ENCODE peak calls at places on chromosomes 16 and 17, in seven cellular contexts. X is PC-3, W is heart left ventricle, A is breast epithelium, T is A549, U is esophagus squamous epithelium, L is stomach. H is an unnamed sample.
A peak's percentile ranks its signal among the peaks of the same experiment; 100 is the strongest.

GRCh38 chr17:7988750-7989178 is 13.7 kb upstream of the GUCY2D start:
- DNase-seq in T (peak; percentile 89), A (no peak), U (no peak), X (peak; percentile 92), L (no peak), W (no peak), H (peak; percentile 75)

GRCh38 chr16:31529398-31530312 is 2.0 kb downstream of the AHSP start:
- DNase-seq in A (no peak), L (no peak), W (no peak), X (no peak), T (no peak), U (no peak), H (no peak)

GRCh38 chr17:49717371-49717841 is 9.6 kb upstream of the SLC35B1 start:
- DNase-seq in X (no peak), W (peak; percentile 47), U (no peak), L (peak; percentile 46), A (peak; percentile 59), T (no peak), H (no peak)

GRCh38 chr17:74842599-74843351 is 16.9 kb downstream of the GRIN2C start:
- DNase-seq in T (peak; percentile 82), X (peak; percentile 82), A (no peak), W (peak; percentile 78), L (peak; percentile 75), U (no peak), H (no peak)

GRCh38 chr17:82787081-82787848 is 35.4 kb downstream of the TBCD start:
- DNase-seq in U (no peak), L (no peak), X (no peak), W (peak; percentile 46), T (no peak), A (no peak), H (peak; percentile 97)

GRCh38 chr17:45361451-45361850 is 44.6 kb upstream of the MAP3K14 start:
- DNase-seq in W (no peak), A (peak; percentile 15), U (no peak), X (no peak), L (no peak), T (no peak), H (no peak)

GRCh38 chr17:58010067-58010799 is 3.2 kb upstream of the SRSF1 start:
- DNase-seq in W (no peak), X (no peak), A (no peak), U (no peak), T (no peak), L (no peak), H (no peak)

GRCh38 chr17:72118588-72119279 is 2.1 kb upstream of the SOX9 start:
- DNase-seq in U (no peak), T (peak; percentile 84), A (peak; percentile 74), X (peak; percentile 88), L (peak; percentile 75), W (peak; percentile 65), H (peak; percentile 84)

GRCh38 chr16:72963508-72963907 is 84.4 kb downstream of the ZFHX3 start:
- DNase-seq in W (no peak), T (no peak), X (no peak), L (no peak), U (no peak), A (no peak), H (no peak)

GRCh38 chr17:3730881-3731429 is 7.3 kb downstream of the HASPIN start:
- DNase-seq in U (no peak), T (no peak), X (no peak), W (no peak), L (no peak), A (no peak), H (no peak)

GRCh38 chr17:61206922-61207321 is 192.7 kb upstream of the TBX2 start:
- DNase-seq in U (no peak), A (no peak), W (no peak), T (no peak), X (no peak), L (no peak), H (no peak)

GRCh38 chr17:30220414-30220813 is 15.1 kb downstream of the SLC6A4 start:
- DNase-seq in U (no peak), A (no peak), T (no peak), X (no peak), W (no peak), L (no peak), H (no peak)

GRCh38 chr16:56851671-56852400 is 13.2 kb upstream of the SLC12A3 start:
- DNase-seq in X (no peak), T (peak; percentile 44), U (no peak), L (no peak), W (peak; percentile 1), A (no peak), H (no peak)

GRCh38 chr17:47735536-47736011 is 2.5 kb downstream of the TBX21 start:
- DNase-seq in L (no peak), U (no peak), X (no peak), W (no peak), A (peak; percentile 10), T (no peak), H (no peak)

GRCh38 chr17:82283208-82283749 is 9.8 kb upstream of the CSNK1D start:
- DNase-seq in W (no peak), U (no peak), A (no peak), T (peak; percentile 69), X (peak; percentile 84), L (no peak), H (peak; percentile 94)

GRCh38 chr17:57281887-57282653 is 25.7 kb downstream of the MSI2 start:
- DNase-seq in A (no peak), T (no peak), U (no peak), X (no peak), L (no peak), W (no peak), H (no peak)

GRCh38 chr16:86353185-86353584 is 157.1 kb upstream of the FOXF1 start:
- DNase-seq in L (no peak), A (no peak), T (no peak), X (no peak), W (no peak), U (no peak), H (peak; percentile 48)

DNA sequence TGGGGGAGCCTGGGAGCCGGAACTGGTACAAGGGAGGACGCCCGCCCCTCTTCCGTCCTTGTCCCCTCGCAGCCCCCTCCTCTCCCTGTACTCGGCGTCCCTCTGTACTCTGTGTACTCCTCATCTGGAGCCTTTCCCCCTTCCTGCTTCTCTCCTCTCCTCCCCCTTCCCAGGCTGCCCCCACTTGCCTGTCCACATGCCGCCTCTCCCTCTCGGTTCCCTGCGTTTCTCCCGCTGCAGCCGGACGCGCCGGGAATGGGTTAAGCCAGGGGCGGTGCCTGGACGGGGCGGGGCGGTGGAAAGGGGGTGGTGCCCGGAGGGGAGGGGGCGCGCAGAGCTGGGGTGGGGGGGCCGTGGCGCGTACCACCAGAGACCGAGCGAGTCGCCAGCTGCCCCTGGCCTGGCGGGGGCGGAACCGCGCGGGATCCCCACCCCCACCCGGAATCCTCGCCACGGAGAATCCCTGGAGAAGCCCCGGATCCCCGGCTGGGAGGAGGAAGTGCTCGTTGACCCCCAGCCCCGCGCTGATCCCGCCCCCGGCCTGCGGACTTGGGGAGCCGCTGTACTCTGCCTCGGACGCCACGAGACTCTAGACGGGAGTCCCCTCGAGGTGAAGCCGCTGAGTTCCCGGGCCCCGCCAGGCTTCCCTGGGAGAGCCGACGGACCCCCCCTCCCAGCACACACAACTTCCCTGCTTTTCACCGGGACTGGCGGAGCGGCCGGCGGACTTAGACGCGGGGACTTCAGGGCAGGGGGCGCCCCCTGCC is 22.5 kb downstream of the GJD3 start:
- DNase-seq in U (no peak), T (peak; percentile 72), L (peak; percentile 81), A (peak; percentile 80), X (peak; percentile 41), W (peak; percentile 88), H (no peak)
- H3K27ac ChIP-seq in U (peak overlapping the region; percentile 91), T (peak overlapping the region; percentile 91), L (peak overlapping the region; percentile 88), A (peak overlapping the region; percentile 98), X (peak overlapping the region; percentile 61), W (peak overlapping the region; percentile 97), H (no peak overlapping the region)

GRCh38 chr17:36614081-36614480 is 12.7 kb downstream of the MRM1 start:
- DNase-seq in L (no peak), A (no peak), X (no peak), T (no peak), U (no peak), W (no peak), H (no peak)

GRCh38 chr17:36612323-36612722 is 10.9 kb downstream of the MRM1 start:
- DNase-seq in A (no peak), L (no peak), T (no peak), W (no peak), X (no peak), U (no peak), H (no peak)

GRCh38 chr17:36614974-36615373 is 13.6 kb downstream of the MRM1 start:
- DNase-seq in A (no peak), T (no peak), L (no peak), U (no peak), W (no peak), X (no peak), H (no peak)

GRCh38 chr17:36617773-36618172 is 16.4 kb downstream of the MRM1 start:
- DNase-seq in U (no peak), W (no peak), A (no peak), T (no peak), X (no peak), L (no peak), H (no peak)

GRCh38 chr17:36616391-36617029 is 15.1 kb downstream of the MRM1 start:
- DNase-seq in X (no peak), L (no peak), A (no peak), U (no peak), W (no peak), T (no peak), H (no peak)
- H3K27ac ChIP-seq in X (no peak overlapping the region), L (no peak overlapping the region), A (no peak overlapping the region), U (no peak overlapping the region), W (no peak overlapping the region), T (no peak overlapping the region), H (no peak overlapping the region)

DNA sequence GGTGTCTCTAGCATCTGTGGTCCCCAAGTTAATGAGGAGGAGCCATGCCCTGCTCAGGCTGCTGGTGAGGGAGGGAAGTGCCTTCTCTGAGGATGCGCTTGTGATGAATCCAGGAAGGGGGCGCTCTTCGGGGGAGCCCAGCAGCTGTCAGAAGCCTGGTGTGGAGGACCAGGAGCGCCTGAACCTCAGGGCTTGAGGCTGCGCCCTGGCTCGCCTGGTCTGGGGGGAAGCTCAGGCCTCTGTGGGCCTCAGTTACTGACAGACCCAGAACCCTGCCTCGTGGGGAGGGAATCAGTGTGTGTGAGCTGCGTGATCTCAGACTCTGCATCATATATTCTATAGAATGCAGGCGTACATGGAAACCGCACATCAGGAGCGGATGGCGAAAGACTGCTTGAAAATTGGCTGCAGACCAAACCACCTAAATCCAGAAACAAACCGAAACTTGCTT is 126.1 kb downstream of the SEC14L1 start:
- DNase-seq in X (no peak), T (no peak), L (no peak), U (no peak), A (no peak), W (no peak), H (no peak)
- H3K27ac ChIP-seq in X (no peak overlapping the region), T (no peak overlapping the region), L (no peak overlapping the region), U (no peak overlapping the region), A (no peak overlapping the region), W (no peak overlapping the region), H (no peak overlapping the region)

GRCh38 chr17:78624461-78625216 is 47.4 kb upstream of the DNAH17 start:
- DNase-seq in W (no peak), T (no peak), L (no peak), A (no peak), U (no peak), X (peak; percentile 16), H (no peak)

GRCh38 chr17:78634154-78634553 is 57.0 kb upstream of the DNAH17 start:
- DNase-seq in A (no peak), X (no peak), L (no peak), U (no peak), T (no peak), W (no peak), H (no peak)

GRCh38 chr17:78629436-78629995 is 52.3 kb upstream of the DNAH17 start:
- DNase-seq in U (no peak), T (no peak), L (no peak), X (no peak), W (no peak), A (no peak), H (no peak)

GRCh38 chr17:78623541-78623940 is 46.3 kb upstream of the DNAH17 start:
- DNase-seq in X (no peak), L (no peak), A (no peak), W (no peak), T (no peak), U (no peak), H (no peak)

GRCh38 chr17:78628547-78629435 is 51.6 kb upstream of the DNAH17 start:
- DNase-seq in A (no peak), W (no peak), L (no peak), T (no peak), U (no peak), X (no peak), H (no peak)
- H3K27ac ChIP-seq in A (no peak overlapping the region), W (no peak overlapping the region), L (no peak overlapping the region), T (no peak overlapping the region), U (no peak overlapping the region), X (no peak overlapping the region), H (no peak overlapping the region)